ENCODE peak calls at places on chromosomes 2 and 18, in six cellular contexts. Y, M, N, U, J and G are unnamed samples.

GRCh38 chr2:233124449-233125080 is 64.4 kb downstream of the INPP5D start:
- DNase-seq in Y (no peak), M (peak), N (no peak), U (no peak), J (no peak), G (no peak)

GRCh38 chr18:8754995-8755955 is 49.9 kb downstream of the MTCL1 start:
- DNase-seq in Y (no peak), M (peak), N (no peak), U (no peak), J (no peak), G (no peak)

GRCh38 chr2:226794077-226794670 is 5.4 kb downstream of the IRS1 start:
- DNase-seq in Y (peak), M (no peak), N (no peak), U (no peak), J (no peak), G (no peak)

GRCh38 chr2:143148757-143149156 is 19.5 kb downstream of the ARHGAP15 start:
- DNase-seq in Y (no peak), M (no peak), N (no peak), U (no peak), J (no peak), G (no peak)

GRCh38 chr18:50973367-50974126 is 5.7 kb downstream of the ELAC1 start:
- DNase-seq in Y (no peak), M (no peak), N (peak), U (no peak), J (no peak), G (no peak)

GRCh38 chr2:128058114-128058513 is 30.3 kb upstream of the SAP130 start:
- DNase-seq in Y (no peak), M (no peak), N (no peak), U (no peak), J (no peak), G (no peak)

GRCh38 chr2:190649798-190650390 is 1.0 kb downstream of the NAB1 start:
- DNase-seq in Y (peak), M (no peak), N (peak), U (no peak), J (no peak), G (no peak)

GRCh38 chr2:173271825-173272224 is 82.8 kb upstream of the CDCA7 start:
- DNase-seq in Y (no peak), M (no peak), N (no peak), U (no peak), J (no peak), G (no peak)

GRCh38 chr18:13791181-13791580 is 32.8 kb upstream of the MC5R start:
- DNase-seq in Y (no peak), M (no peak), N (no peak), U (no peak), J (no peak), G (no peak)

GRCh38 chr18:46335551-46336059 is 231.4 kb downstream of the HAUS1 start:
- DNase-seq in Y (peak), M (no peak), N (no peak), U (no peak), J (no peak), G (no peak)

GRCh38 chr18:61666876-61667590 is 225.8 kb downstream of the RNF152 start:
- DNase-seq in Y (no peak), M (no peak), N (no peak), U (no peak), J (no peak), G (no peak)

GRCh38 chr2:16047701-16048100 is 107.4 kb downstream of the MYCN start:
- DNase-seq in Y (no peak), M (no peak), N (no peak), U (no peak), J (no peak), G (no peak)

GRCh38 chr2:16045653-16046352 is 105.5 kb downstream of the MYCN start:
- DNase-seq in Y (no peak), M (no peak), N (no peak), U (no peak), J (no peak), G (no peak)

GRCh38 chr2:16048466-16048865 is 108.1 kb downstream of the MYCN start:
- DNase-seq in Y (no peak), M (no peak), N (no peak), U (no peak), J (no peak), G (no peak)

GRCh38 chr2:16044946-16045456 is 104.7 kb downstream of the MYCN start:
- DNase-seq in Y (no peak), M (no peak), N (no peak), U (no peak), J (no peak), G (no peak)

DNA sequence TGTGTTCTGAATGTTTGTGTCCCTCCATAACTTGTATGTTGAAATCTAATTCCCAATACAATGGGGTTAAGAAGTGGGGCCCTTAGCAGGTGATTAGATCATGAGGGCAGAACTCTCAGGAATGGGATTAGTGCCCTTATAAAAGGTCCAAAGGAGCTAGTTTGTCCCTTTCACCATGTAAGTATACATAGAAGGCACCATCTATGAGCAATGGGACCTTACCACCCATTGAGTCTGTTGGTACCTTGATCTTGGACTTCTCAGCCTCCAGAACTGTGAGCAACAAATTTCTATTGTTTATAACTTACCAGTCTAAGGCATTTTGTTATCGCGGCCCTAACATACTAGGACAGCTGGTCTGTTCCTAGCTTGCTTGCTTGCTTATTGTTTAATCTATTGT is 106.3 kb downstream of the MYCN start:
- DNase-seq in Y (no peak), M (no peak), N (no peak), U (no peak), J (no peak), G (no peak)
- TF ChIP-seq JUND in Y (no peak), M (no peak), N (no peak), U (no peak), J (no peak), G (no peak)

GRCh38 chr2:25256486-25256875 is 85.2 kb downstream of the DNMT3A start:
- DNase-seq in Y (no peak), M (no peak), N (no peak), U (peak), J (no peak), G (no peak)

GRCh38 chr2:25255745-25256485 is 85.8 kb downstream of the DNMT3A start:
- DNase-seq in Y (no peak), M (no peak), N (no peak), U (no peak), J (no peak), G (no peak)

GRCh38 chr2:25257931-25258771 is 83.6 kb downstream of the DNMT3A start:
- DNase-seq in Y (no peak), M (no peak), N (no peak), U (no peak), J (no peak), G (no peak)

GRCh38 chr2:25258814-25259743 is 82.6 kb downstream of the DNMT3A start:
- DNase-seq in Y (no peak), M (no peak), N (no peak), U (no peak), J (no peak), G (no peak)

DNA sequence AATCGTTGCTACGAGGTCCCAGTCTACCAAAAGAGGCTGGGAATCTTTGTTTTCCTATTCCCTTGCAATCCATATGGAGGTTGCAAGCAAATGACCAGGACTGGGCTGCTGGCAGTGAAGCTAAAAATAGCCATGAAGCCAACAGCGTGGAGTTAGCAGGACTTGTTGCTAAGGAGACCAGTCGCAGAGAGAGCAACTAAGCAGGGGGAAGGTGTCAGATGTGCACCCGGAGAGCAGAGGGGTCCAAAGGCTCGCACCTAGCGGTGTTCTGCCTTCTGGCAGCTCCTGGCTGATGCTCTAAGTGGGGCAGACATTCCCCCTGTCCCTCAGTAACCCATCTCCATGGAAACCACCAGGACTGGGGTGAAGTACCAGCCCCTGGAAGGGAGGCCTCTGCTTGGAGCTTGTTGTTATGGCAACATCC is 84.7 kb downstream of the DNMT3A start:
- DNase-seq in Y (peak), M (no peak), N (no peak), U (no peak), J (no peak), G (no peak)
- TF ChIP-seq MAX in Y (peak), M (no peak), N (no peak), U (no peak), J (no peak), G (no peak)

GRCh38 chr2:76850969-76851368 is 671.2 kb downstream of the LRRTM4 start:
- DNase-seq in Y (no peak), M (no peak), N (no peak), U (no peak), J (no peak), G (no peak)
- TF ChIP-seq JUND in Y (no peak), M (no peak), N (no peak), U (no peak), J (no peak), G (no peak)

DNA sequence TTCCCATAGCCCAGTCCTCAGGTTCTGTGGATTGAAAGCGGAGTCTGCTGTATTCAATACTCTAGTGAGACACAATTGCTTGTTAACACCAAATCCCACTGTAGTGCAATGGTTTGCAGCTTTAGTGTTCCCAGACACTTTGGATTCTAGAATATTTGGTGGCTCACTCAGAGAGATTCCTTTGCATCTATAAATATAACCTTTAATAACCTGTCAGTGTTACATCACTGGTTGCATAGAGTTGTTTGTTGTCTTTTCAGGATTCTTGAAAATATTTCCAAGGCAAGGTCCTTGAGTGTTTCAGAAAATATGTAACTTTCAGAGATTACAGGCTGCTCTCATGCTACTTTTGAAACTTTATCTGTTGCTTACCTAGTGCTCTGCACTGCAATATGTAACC is 157.5 kb downstream of the ZEB2 start:
- DNase-seq in Y (no peak), M (no peak), N (no peak), U (no peak), J (no peak), G (no peak)
- TF ChIP-seq MAX in Y (no peak), M (no peak), N (no peak), U (no peak), J (no peak), G (no peak)

GRCh38 chr2:71358931-71359671 is 27.5 kb downstream of the ZNF638 start:
- DNase-seq in Y (no peak), M (no peak), N (no peak), U (no peak), J (no peak), G (no peak)
- TF ChIP-seq JUND in Y (no peak), M (no peak), N (no peak), U (no peak), J (no peak), G (no peak)